ENCODE peak calls at places on chromosomes 2 and 18, in four cellular contexts. L is fibroblast of mammary gland, A is NCI-H1417, S is putamen. B is an unnamed sample.

GRCh38 chr2:20443276-20443920 is 3.5 kb upstream of the RHOB start:
- DNase-seq in A (peak; percentile 72), L (peak; percentile 73), S (no peak), B (peak; percentile 61)

GRCh38 chr18:35155403-35156117 is 85.3 kb upstream of the ZNF397 start:
- DNase-seq in L (peak; percentile 34), S (no peak), A (no peak), B (no peak)

GRCh38 chr2:104286806-104287205 is 567.1 kb upstream of the POU3F3 start:
- DNase-seq in L (no peak), S (no peak), A (no peak), B (no peak)

GRCh38 chr2:223930002-223930976 is 14.8 kb downstream of the WDFY1 start:
- DNase-seq in A (no peak), S (peak; percentile 91), L (peak; percentile 20), B (no peak)

GRCh38 chr2:216827073-216827725 is 32.7 kb downstream of the TNP1 start:
- DNase-seq in A (no peak), L (no peak), S (no peak), B (no peak)

GRCh38 chr2:177478029-177478428 is 85.5 kb downstream of the AGPS start:
- DNase-seq in L (no peak), A (no peak), S (no peak), B (peak; percentile 35)

GRCh38 chr2:64737547-64737946 is 83.8 kb upstream of the SERTAD2 start:
- DNase-seq in A (no peak), L (peak; percentile 11), S (no peak), B (no peak)

GRCh38 chr2:138275292-138275690 is 226.3 kb upstream of the SPOPL start:
- DNase-seq in A (no peak), L (no peak), S (no peak), B (no peak)

GRCh38 chr2:216698895-216699294 is 3.5 kb upstream of the IGFBP5 start:
- DNase-seq in S (peak; percentile 60), L (peak; percentile 71), A (peak; percentile 89), B (peak; percentile 73)

GRCh38 chr2:239396881-239397681 is 3.7 kb downstream of the HDAC4 start:
- DNase-seq in L (no peak), A (peak; percentile 6), S (no peak), B (no peak)

GRCh38 chr2:186349508-186349907 is 136.6 kb upstream of the ZC3H15 start:
- DNase-seq in S (no peak), L (peak; percentile 92), A (no peak), B (peak; percentile 32)

GRCh38 chr2:119647440-119648169 is 31.4 kb upstream of the TMEM177 start:
- DNase-seq in L (peak; percentile 46), A (no peak), S (no peak), B (peak; percentile 26)

GRCh38 chr2:168201211-168201610 is 46.2 kb downstream of the STK39 start:
- DNase-seq in S (no peak), L (no peak), A (no peak), B (no peak)

GRCh38 chr2:237664151-237664550 is 36.8 kb downstream of the LRRFIP1 start:
- DNase-seq in L (no peak), S (no peak), A (no peak), B (no peak)

GRCh38 chr18:68428026-68428425 is 286.9 kb downstream of the TMX3 start:
- DNase-seq in S (no peak), L (peak; percentile 94), A (peak; percentile 68), B (peak; percentile 77)

GRCh38 chr2:114201781-114202180 is 240.7 kb upstream of the DPP10 start:
- DNase-seq in A (peak; percentile 5), S (no peak), L (no peak), B (no peak)

GRCh38 chr2:178287652-178288344 is 93.5 kb downstream of the OSBPL6 start:
- DNase-seq in S (no peak), A (no peak), L (no peak), B (no peak)

GRCh38 chr2:28751956-28752607 is 452 bp downstream of the PPP1CB start:
- DNase-seq in A (peak; percentile 84), L (no peak), S (peak; percentile 36), B (no peak)

GRCh38 chr2:142533083-142533482 is 344.4 kb upstream of the KYNU start:
- DNase-seq in S (no peak), A (no peak), L (no peak), B (no peak)

GRCh38 chr18:3634250-3634939 is 184.4 kb downstream of the TGIF1 start:
- DNase-seq in L (no peak), S (no peak), A (no peak), B (no peak)

GRCh38 chr2:118062048-118062447 is 26.2 kb upstream of the INSIG2 start:
- DNase-seq in A (no peak), S (no peak), L (peak; percentile 48), B (no peak)

GRCh38 chr2:48767330-48767729 is 11.8 kb upstream of the LHCGR start:
- DNase-seq in S (no peak), A (peak; percentile 16), L (no peak), B (no peak)

GRCh38 chr18:51340332-51340731 is 142.9 kb upstream of the MEX3C start:
- DNase-seq in A (no peak), L (no peak), S (no peak), B (no peak)

GRCh38 chr2:220476877-220477276 is 849.4 kb downstream of the SLC4A3 start:
- DNase-seq in L (no peak), S (no peak), A (no peak), B (no peak)

GRCh38 chr2:157311706-157312105 is 13.9 kb downstream of the ERMN start:
- DNase-seq in L (no peak), S (no peak), A (no peak), B (no peak)

GRCh38 chr2:215868886-215869285 is 144.5 kb downstream of the MREG start:
- DNase-seq in A (no peak), S (no peak), L (no peak), B (no peak)

GRCh38 chr2:169715379-169716228 is 18.0 kb upstream of the KLHL23 start:
- DNase-seq in A (peak; percentile 12), L (peak; percentile 18), S (no peak), B (no peak)

GRCh38 chr2:56448403-56448998 is 264.7 kb downstream of the CCDC85A start:
- DNase-seq in A (no peak), L (no peak), S (no peak), B (peak; percentile 9)

GRCh38 chr18:57301573-57302230 is 50.7 kb upstream of the ST8SIA3 start:
- DNase-seq in L (no peak), A (peak; percentile 67), S (no peak), B (no peak)

GRCh38 chr2:157934684-157935377 is 58.7 kb upstream of the ACVR1 start:
- DNase-seq in A (no peak), S (no peak), L (no peak), B (no peak)

GRCh38 chr2:100406120-100406508 is 11.4 kb downstream of the CHST10 start:
- DNase-seq in L (no peak), S (no peak), A (no peak), B (no peak)

GRCh38 chr2:177265834-177266817 is 1.6 kb upstream of the NFE2L2 start:
- DNase-seq in L (no peak), S (no peak), A (peak; percentile 55), B (no peak)

GRCh38 chr2:86783615-86784339 is 6.9 kb downstream of the CD8A start:
- DNase-seq in S (no peak), A (no peak), L (no peak), B (no peak)

GRCh38 chr2:224892574-224893204 is 149.6 kb downstream of the DOCK10 start:
- DNase-seq in L (no peak), A (no peak), S (no peak), B (no peak)

GRCh38 chr2:120952318-120952717 is 216.7 kb downstream of the GLI2 start:
- DNase-seq in L (peak; percentile 66), A (no peak), S (no peak), B (no peak)

GRCh38 chr18:59388817-59389216 is 29.8 kb upstream of the LMAN1 start:
- DNase-seq in S (no peak), A (no peak), L (no peak), B (no peak)